ENCODE peak calls at places on chromosomes 5 and 9, in five cellular contexts. D is bronchial epithelial cell, Q is heart left ventricle, F is left ventricle myocardium inferior, M is brain microvascular endothelial cell. I is an unnamed sample.

GRCh38 chr5:77319140-77319539 is 108.7 kb downstream of the PDE8B start:
- DNase-seq in Q (no peak), F (no peak), D (no peak), M (no peak), I (no peak)

GRCh38 chr5:95641803-95642220 is 4.8 kb upstream of the RFESD start:
- DNase-seq in M (no peak), Q (no peak), F (no peak), D (no peak), I (peak; percentile 68)

GRCh38 chr5:159956074-159956473 is 39.8 kb downstream of the ADRA1B start:
- DNase-seq in D (no peak), F (no peak), Q (no peak), M (no peak), I (no peak)

GRCh38 chr9:134899168-134899567 is 18.5 kb downstream of the FCN1 start:
- DNase-seq in Q (no peak), D (no peak), F (no peak), M (no peak), I (no peak)

GRCh38 chr9:137020771-137021573 is 7.1 kb downstream of the ABCA2 start:
- DNase-seq in F (no peak), Q (no peak), M (no peak), D (no peak), I (no peak)

GRCh38 chr5:150000990-150001659 is 586 bp downstream of the HMGXB3 start:
- DNase-seq in D (peak; percentile 34), Q (peak; percentile 43), F (peak; percentile 32), M (no peak), I (peak; percentile 61)

GRCh38 chr5:89584339-89584956 is 701.5 kb upstream of the MEF2C start:
- DNase-seq in M (peak; percentile 71), Q (no peak), F (no peak), D (peak; percentile 99), I (no peak)

GRCh38 chr9:134497283-134497860 is 144.2 kb upstream of the COL5A1 start:
- DNase-seq in F (no peak), D (no peak), Q (no peak), M (no peak), I (no peak)

GRCh38 chr5:178356459-178356872 is 123.9 kb upstream of the PHYKPL start:
- DNase-seq in F (peak; percentile 44), M (no peak), D (no peak), Q (peak; percentile 58), I (no peak)
- H3K27me3 ChIP-seq in F (peaks cover 16% of the 10 kb centered on the region), M (no peaks in the 10 kb centered on the region), D (peaks cover 4% of the 10 kb centered on the region), Q (no peaks in the 10 kb centered on the region), I (no peaks in the 10 kb centered on the region)

GRCh38 chr9:98657897-98658296 is 50.8 kb downstream of the GABBR2 start:
- DNase-seq in F (no peak), D (peak; percentile 85), Q (no peak), M (no peak), I (no peak)

GRCh38 chr9:98654247-98654646 is 54.5 kb downstream of the GABBR2 start:
- DNase-seq in F (no peak), D (peak; percentile 98), M (no peak), Q (no peak), I (no peak)

GRCh38 chr9:98658965-98659364 is 49.8 kb downstream of the GABBR2 start:
- DNase-seq in F (no peak), Q (no peak), D (no peak), M (no peak), I (no peak)

GRCh38 chr9:98652741-98653140 is 56.0 kb downstream of the GABBR2 start:
- DNase-seq in Q (no peak), F (no peak), D (no peak), M (no peak), I (no peak)

DNA sequence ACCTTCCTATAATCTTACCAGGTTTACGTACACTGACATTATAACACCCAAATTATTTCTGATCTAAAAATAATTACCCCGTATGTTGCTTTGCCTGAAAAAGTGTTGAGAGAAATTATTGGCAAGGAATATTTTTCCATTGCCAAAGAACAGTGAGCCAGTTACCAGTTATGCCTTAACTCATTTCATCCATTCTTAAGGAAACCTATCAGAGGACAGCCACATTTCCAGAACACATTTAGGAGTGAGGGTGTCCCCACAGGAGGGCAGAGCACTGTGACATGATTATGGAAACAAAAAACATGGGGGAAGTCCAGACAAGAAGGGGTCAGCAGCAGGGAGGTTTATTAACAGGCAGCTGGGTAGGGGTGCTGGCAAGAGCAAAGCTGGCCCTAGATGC is 52.2 kb downstream of the GABBR2 start:
- DNase-seq in Q (no peak), M (no peak), D (no peak), F (no peak), I (no peak)
- H3K4me3 ChIP-seq in Q (no peak overlapping the region), M (no peak overlapping the region), D (no peak overlapping the region), F (no peak overlapping the region), I (no peak overlapping the region)

DNA sequence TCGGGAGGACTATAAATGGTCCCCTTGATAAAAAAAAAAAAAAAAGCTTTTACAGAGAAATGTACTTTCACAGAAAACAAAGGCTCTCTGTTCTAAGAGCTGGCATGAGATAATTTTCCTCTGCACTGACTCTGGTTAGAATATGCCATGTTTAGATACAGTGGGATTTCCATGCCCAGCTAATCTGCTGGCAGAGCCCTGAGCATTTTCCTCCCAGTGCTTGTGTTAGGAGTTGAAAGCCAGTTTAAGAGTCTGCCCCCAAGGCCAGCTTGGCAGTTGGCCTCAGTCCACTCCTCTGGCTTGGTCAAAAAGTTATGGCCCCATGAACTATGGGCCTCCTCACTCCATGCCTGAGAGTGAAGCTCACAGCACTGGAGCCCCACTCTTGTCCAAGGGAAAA is 22.0 kb downstream of the MOCS2 start:
- DNase-seq in D (no peak), M (no peak), F (no peak), Q (no peak), I (no peak)
- H3K36me3 ChIP-seq in D (peaks cover 16% of the 10 kb centered on the region), M (peaks cover 58% of the 10 kb centered on the region), F (no peaks in the 10 kb centered on the region), Q (no peaks in the 10 kb centered on the region), I (no peaks in the 10 kb centered on the region)

GRCh38 chr5:140382866-140383265 is 18.8 kb upstream of the ANKHD1 start:
- DNase-seq in D (no peak), F (no peak), M (no peak), Q (no peak), I (no peak)

GRCh38 chr5:140391732-140392131 is 9.9 kb upstream of the ANKHD1 start:
- DNase-seq in M (no peak), Q (no peak), F (no peak), D (no peak), I (no peak)

GRCh38 chr5:140383300-140383699 is 18.3 kb upstream of the ANKHD1 start:
- DNase-seq in Q (no peak), F (no peak), M (no peak), D (no peak), I (no peak)

GRCh38 chr5:140391312-140391711 is 10.3 kb upstream of the ANKHD1 start:
- DNase-seq in D (no peak), M (no peak), Q (no peak), F (no peak), I (no peak)

GRCh38 chr5:140388052-140388451 is 13.6 kb upstream of the ANKHD1 start:
- DNase-seq in Q (no peak), F (no peak), D (no peak), M (no peak), I (no peak)
- H3K27me3 ChIP-seq in Q (no peaks in the 10 kb centered on the region), F (no peaks in the 10 kb centered on the region), D (no peaks in the 10 kb centered on the region), M (no peaks in the 10 kb centered on the region), I (no peaks in the 10 kb centered on the region)